ENCODE peak calls at places on chromosomes 1 and 21, in four cellular contexts. F is hepatic stellate cell, P is HFFc6, D is RPMI8226. O is an unnamed sample.
A peak's percentile ranks its signal among the peaks of the same experiment; 100 is the strongest.

GRCh38 chr1:223183268-223183862 is 40.3 kb upstream of the TLR5 start:
- DNase-seq in D (no peak), F (no peak), P (no peak), O (no peak)

GRCh38 chr1:212525479-212526110 is 83.0 kb upstream of the ATF3 start:
- DNase-seq in D (no peak), F (no peak), P (peak; percentile 28), O (no peak)

GRCh38 chr1:150650193-150650592 is 20.8 kb upstream of the ENSA start:
- DNase-seq in D (no peak), P (no peak), F (no peak), O (no peak)

GRCh38 chr1:9720785-9721605 is 69.5 kb downstream of the PIK3CD start:
- DNase-seq in P (no peak), F (no peak), D (no peak), O (no peak)

GRCh38 chr1:22452401-22452963 is 831 bp downstream of the ZBTB40 start:
- DNase-seq in F (peak; percentile 22), D (no peak), P (peak; percentile 16), O (no peak)

GRCh38 chr1:230609208-230609607 is 33.1 kb upstream of the COG2 start:
- DNase-seq in P (no peak), D (peak; percentile 94), F (no peak), O (no peak)

GRCh38 chr1:170518965-170519364 is 13.0 kb upstream of the GORAB start:
- DNase-seq in P (no peak), D (no peak), F (no peak), O (no peak)

GRCh38 chr1:167219194-167219593 is 1.5 kb upstream of the POU2F1 start:
- DNase-seq in P (no peak), F (no peak), D (no peak), O (no peak)

GRCh38 chr1:56135069-56135863 is 444.1 kb downstream of the PLPP3 start:
- DNase-seq in P (no peak), D (no peak), F (no peak), O (peak; percentile 21)

GRCh38 chr1:248841702-248842395 is 3.8 kb downstream of the ZNF672 start:
- DNase-seq in F (peak; percentile 50), P (peak; percentile 48), D (peak; percentile 60), O (no peak)

GRCh38 chr1:158978730-158979129 is 31.0 kb upstream of the IFI16 start:
- DNase-seq in F (no peak), P (no peak), D (no peak), O (no peak)

GRCh38 chr1:228753933-228754332 is 18.7 kb downstream of the RHOU start:
- DNase-seq in D (no peak), P (no peak), F (no peak), O (no peak)

GRCh38 chr21:35525443-35525842 is 476.3 kb upstream of the RUNX1 start:
- DNase-seq in D (no peak), P (no peak), F (no peak), O (no peak)

GRCh38 chr1:156862602-156863599 is 2.2 kb downstream of the NTRK1 start:
- DNase-seq in D (no peak), P (no peak), F (no peak), O (no peak)

GRCh38 chr1:218411101-218411500 is 66.0 kb downstream of the TGFB2 start:
- DNase-seq in F (no peak), D (no peak), P (no peak), O (no peak)

GRCh38 chr1:215607412-215607811 is 40.3 kb downstream of the KCTD3 start:
- DNase-seq in D (no peak), P (no peak), F (no peak), O (no peak)

GRCh38 chr1:54118704-54119103 is 34.1 kb downstream of the CDCP2 start:
- DNase-seq in D (no peak), P (peak; percentile 89), F (peak; percentile 95), O (no peak)

GRCh38 chr1:40096646-40096976 is 441 bp downstream of the PPT1 start:
- DNase-seq in D (no peak), P (no peak), F (no peak), O (no peak)

GRCh38 chr21:25029580-25029979 is 577.7 kb downstream of the MRPL39 start:
- DNase-seq in D (no peak), P (no peak), F (no peak), O (no peak)

GRCh38 chr1:218332416-218332815 is 12.7 kb upstream of the TGFB2 start:
- DNase-seq in F (no peak), D (no peak), P (no peak), O (no peak)

GRCh38 chr1:19045898-19046889 is 89.7 kb upstream of the IFFO2 start:
- DNase-seq in D (no peak), F (no peak), P (no peak), O (no peak)

GRCh38 chr1:155977607-155978324 is 581 bp downstream of the ARHGEF2 start:
- DNase-seq in D (peak; percentile 35), F (no peak), P (no peak), O (peak; percentile 76)

GRCh38 chr1:175413367-175413766 is 220.8 kb upstream of the KIAA0040 start:
- DNase-seq in F (no peak), P (no peak), D (no peak), O (no peak)

GRCh38 chr1:21749109-21749508 is 33.8 kb downstream of the USP48 start:
- DNase-seq in P (no peak), F (no peak), D (no peak), O (no peak)

GRCh38 chr1:233045591-233045990 is 95.2 kb downstream of the NTPCR start:
- DNase-seq in D (peak; percentile 29), P (no peak), F (no peak), O (no peak)

GRCh38 chr1:7566417-7567375 is 204.4 kb upstream of the VAMP3 start:
- DNase-seq in D (no peak), F (no peak), P (no peak), O (no peak)

GRCh38 chr1:192104852-192105251 is 53.4 kb upstream of the RGS18 start:
- DNase-seq in P (peak; percentile 31), F (no peak), D (no peak), O (no peak)

GRCh38 chr1:52403566-52404115 is 582 bp downstream of the ORC1 start:
- DNase-seq in P (peak; percentile 71), F (peak; percentile 68), D (peak; percentile 87), O (peak; percentile 74)

GRCh38 chr1:17829579-17829978 is 74.4 kb downstream of the ACTL8 start:
- DNase-seq in P (no peak), D (no peak), F (no peak), O (no peak)

GRCh38 chr21:18810136-18810535 is 406.6 kb upstream of the TMPRSS15 start:
- DNase-seq in P (no peak), D (no peak), F (no peak), O (no peak)